ENCODE peak calls at places on chromosome 15, in ten cellular contexts. W is osteocyte; V is HCEC 1CT; B is activated naive CD8-positive, alpha-beta T cell treated with anti-CD3 and anti-CD28 coated beads for 36 hours; M is T1000; L is T-helper 9 cell; I is iris pigment epithelial cell; E is NCI-H748 treated with DMSO at 0.1 percent for 48 hours; C is left lobe of liver; G is NCI-H524. P is an unnamed sample.

GRCh38 chr15:42735382-42736165 is 1.4 kb downstream of the CDAN1 start:
- DNase-seq in V (no peak), M (no peak), C (no peak), W (peak), I (no peak), E (no peak), G (no peak), L (no peak), B (no peak), P (no peak)

GRCh38 chr15:51732661-51733060 is 4.8 kb downstream of the LYSMD2 start:
- DNase-seq in B (no peak), I (no peak), E (no peak), M (no peak), G (no peak), L (no peak), W (no peak), C (no peak), V (no peak), P (peak)

GRCh38 chr15:65081758-65082157 is 5.2 kb downstream of the KBTBD13 start:
- DNase-seq in W (no peak), G (no peak), L (no peak), C (no peak), I (no peak), V (no peak), E (no peak), M (no peak), B (peak), P (no peak)

GRCh38 chr15:88258021-88258641 is 1.6 kb upstream of the NTRK3 start:
- DNase-seq in I (no peak), E (peak), C (no peak), G (peak), M (no peak), W (no peak), B (no peak), L (no peak), V (no peak), P (no peak)

GRCh38 chr15:60343221-60343970 is 54.4 kb downstream of the ANXA2 start:
- DNase-seq in B (no peak), I (peak), G (no peak), W (no peak), C (no peak), L (no peak), M (no peak), E (no peak), V (no peak), P (no peak)

GRCh38 chr15:40421246-40422157 is 15.9 kb downstream of the IVD start:
- DNase-seq in C (peak), G (peak), M (peak), B (peak), V (peak), E (peak), W (peak), I (peak), L (peak), P (peak)

GRCh38 chr15:70066004-70066403 is 31.7 kb downstream of the TLE3 start:
- DNase-seq in L (no peak), G (no peak), E (no peak), V (no peak), I (no peak), C (no peak), W (no peak), M (no peak), B (no peak), P (no peak)

GRCh38 chr15:42727740-42728355 is 9.1 kb downstream of the CDAN1 start:
- DNase-seq in I (no peak), L (no peak), B (no peak), V (no peak), G (no peak), W (peak), E (no peak), C (no peak), M (no peak), P (no peak)

GRCh38 chr15:38207591-38207990 is 45.0 kb upstream of the SPRED1 start:
- DNase-seq in I (no peak), C (no peak), M (no peak), V (no peak), W (no peak), E (no peak), G (no peak), L (no peak), B (no peak), P (no peak)

GRCh38 chr15:100394726-100395125 is 53.0 kb upstream of the ADAMTS17 start:
- DNase-seq in W (no peak), B (no peak), M (no peak), V (no peak), L (no peak), C (no peak), I (no peak), E (no peak), G (no peak), P (no peak)

GRCh38 chr15:70190296-70190695 is 92.6 kb upstream of the TLE3 start:
- DNase-seq in G (no peak), W (no peak), B (no peak), M (no peak), C (no peak), V (no peak), E (no peak), L (no peak), I (no peak), P (no peak)

GRCh38 chr15:100032358-100033080 is 299.3 kb upstream of the LYSMD4 start:
- DNase-seq in I (peak), V (no peak), G (no peak), B (no peak), C (no peak), L (no peak), E (no peak), W (no peak), M (no peak), P (no peak)

GRCh38 chr15:67829647-67830504 is 4.6 kb downstream of the SKOR1 start:
- DNase-seq in V (no peak), C (no peak), B (no peak), W (no peak), L (no peak), I (no peak), M (no peak), G (no peak), E (no peak), P (no peak)

GRCh38 chr15:53031469-53031868 is 241.3 kb upstream of the ONECUT1 start:
- DNase-seq in E (no peak), B (no peak), L (no peak), W (no peak), I (no peak), G (no peak), V (no peak), M (no peak), C (no peak), P (no peak)

GRCh38 chr15:64187396-64188191 is 24.8 kb upstream of the PPIB start:
- DNase-seq in C (no peak), E (no peak), G (no peak), I (no peak), B (no peak), M (no peak), W (no peak), V (no peak), L (no peak), P (no peak)

GRCh38 chr15:64246364-64247189 is 83.8 kb upstream of the PPIB start:
- DNase-seq in W (no peak), M (peak), I (peak), B (peak), L (no peak), V (peak), E (peak), G (no peak), C (no peak), P (no peak)

GRCh38 chr15:75368689-75369239 is 357 bp upstream of the MAN2C1 start:
- DNase-seq in W (no peak), V (no peak), I (no peak), B (no peak), G (no peak), L (no peak), M (no peak), E (no peak), C (no peak), P (no peak)

GRCh38 chr15:62899090-62899493 is 143.5 kb upstream of the TPM1 start:
- DNase-seq in W (no peak), B (no peak), V (no peak), L (no peak), I (no peak), C (peak), M (no peak), G (no peak), E (no peak), P (no peak)

GRCh38 chr15:58770519-58770856 is 614 bp upstream of the MINDY2 start:
- DNase-seq in B (no peak), W (no peak), L (no peak), M (peak), V (peak), G (no peak), C (no peak), E (no peak), I (peak), P (no peak)

GRCh38 chr15:84099181-84099580 is 136.4 kb upstream of the GOLGA6L4 start:
- DNase-seq in L (no peak), W (no peak), V (no peak), G (no peak), I (peak), C (no peak), M (no peak), B (no peak), E (no peak), P (no peak)

GRCh38 chr15:39110746-39111145 is 470.1 kb upstream of the THBS1 start:
- DNase-seq in M (no peak), E (no peak), W (no peak), G (no peak), L (no peak), C (no peak), B (no peak), V (no peak), I (no peak), P (no peak)

GRCh38 chr15:42461261-42461660 is 29.7 kb downstream of the ZNF106 start:
- DNase-seq in M (no peak), I (no peak), L (no peak), C (no peak), B (no peak), V (no peak), E (no peak), W (no peak), G (no peak), P (no peak)

GRCh38 chr15:92574161-92574560 is 81.4 kb downstream of the FAM174B start:
- DNase-seq in M (no peak), I (no peak), B (no peak), L (no peak), E (no peak), C (no peak), G (no peak), W (no peak), V (no peak), P (no peak)

GRCh38 chr15:65071381-65071811 is 3.6 kb upstream of the RASL12 start:
- DNase-seq in B (no peak), W (no peak), L (no peak), C (no peak), V (no peak), E (no peak), M (no peak), G (no peak), I (no peak), P (no peak)

P was measured in DND-41.